ENCODE peak calls at places on chromosome 15, in six cellular contexts. S, N, I, L, Z and V are unnamed samples.

GRCh38 chr15:78438595-78439285 is 724 bp downstream of the IREB2 start:
- DNase-seq in S (peak), N (peak), I (no peak), L (peak), Z (no peak), V (peak)

GRCh38 chr15:43210172-43210745 is 10.6 kb downstream of the EPB42 start:
- DNase-seq in S (no peak), N (no peak), I (no peak), L (no peak), Z (no peak), V (no peak)

GRCh38 chr15:90809536-90809935 is 58.9 kb upstream of the FURIN start:
- DNase-seq in S (no peak), N (no peak), I (no peak), L (no peak), Z (no peak), V (no peak)

GRCh38 chr15:62105266-62105665 is 38.5 kb downstream of the C2CD4A start:
- DNase-seq in S (no peak), N (no peak), I (no peak), L (no peak), Z (no peak), V (no peak)

GRCh38 chr15:49865925-49866757 is 245.3 kb downstream of the DTWD1 start:
- DNase-seq in S (no peak), N (no peak), I (no peak), L (no peak), Z (no peak), V (no peak)

GRCh38 chr15:77580991-77581682 is 51.6 kb downstream of the LINGO1 start:
- DNase-seq in S (no peak), N (no peak), I (peak), L (no peak), Z (peak), V (no peak)

GRCh38 chr15:39801641-39802309 is 19.1 kb upstream of the FSIP1 start:
- DNase-seq in S (peak), N (no peak), I (no peak), L (peak), Z (no peak), V (peak)

GRCh38 chr15:73105064-73105463 is 52.8 kb downstream of the NEO1 start:
- DNase-seq in S (no peak), N (no peak), I (no peak), L (no peak), Z (no peak), V (no peak)

GRCh38 chr15:70433583-70434288 is 329.6 kb downstream of the UACA start:
- DNase-seq in S (no peak), N (no peak), I (no peak), L (no peak), Z (no peak), V (no peak)

GRCh38 chr15:98650871-98651481 is 2.6 kb downstream of the IGF1R start:
- DNase-seq in S (peak), N (no peak), I (no peak), L (peak), Z (no peak), V (peak)

GRCh38 chr15:99404454-99404853 is 153.2 kb downstream of the LRRC28 start:
- DNase-seq in S (no peak), N (no peak), I (no peak), L (no peak), Z (no peak), V (no peak)